ENCODE peak calls at places on chromosomes 3 and 15, in six cellular contexts. T is naive thymus-derived CD8-positive, alpha-beta T cell; H is left cardiac atrium; U is H54; Q is KG1; G is stimulated activated naive B cell treated with anti-CD40 and anti-IgM and Interleukin-4, amounts not matched to agents 10 μg/mL and 1 μg/mL and 100 μg/mL, for 72 hours. I is an unnamed sample.

GRCh38 chr15:78988361-78988911 is 43.6 kb upstream of the CTSH start:
- DNase-seq in T (no peak), H (peak), U (peak), Q (peak), G (no peak), I (peak)

GRCh38 chr3:195065142-195065863 is 205.7 kb downstream of the XXYLT1 start:
- DNase-seq in T (no peak), H (peak), U (no peak), Q (no peak), G (no peak), I (no peak)

GRCh38 chr3:164208026-164208425 is 870.3 kb downstream of the SI start:
- DNase-seq in T (no peak), H (no peak), U (no peak), Q (no peak), G (no peak), I (no peak)

GRCh38 chr15:83119968-83120581 is 12.6 kb downstream of the TM6SF1 start:
- DNase-seq in T (no peak), H (no peak), U (no peak), Q (no peak), G (no peak), I (no peak)

GRCh38 chr3:187139126-187139894 is at the start of gene RPL39L:
- DNase-seq in T (peak), H (peak), U (peak), Q (no peak), G (peak), I (peak)

GRCh38 chr15:31447893-31448634 is 121.4 kb downstream of the KLF13 start:
- DNase-seq in T (no peak), H (no peak), U (no peak), Q (no peak), G (no peak), I (peak)

GRCh38 chr15:66883322-66883911 is 181.4 kb downstream of the SMAD6 start:
- DNase-seq in T (no peak), H (peak), U (peak), Q (no peak), G (no peak), I (peak)

GRCh38 chr3:101377209-101377608 is 56.8 kb upstream of the IMPG2 start:
- DNase-seq in T (no peak), H (no peak), U (no peak), Q (no peak), G (no peak), I (no peak)

GRCh38 chr3:20669184-20669583 is 483.2 kb upstream of the SGO1 start:
- DNase-seq in T (no peak), H (peak), U (no peak), Q (no peak), G (no peak), I (no peak)

GRCh38 chr3:68135145-68135544 is 480.7 kb upstream of the SUCLG2 start:
- DNase-seq in T (no peak), H (no peak), U (no peak), Q (no peak), G (no peak), I (no peak)